ENCODE peak calls at places on chromosomes 11 and 22, in four cellular contexts. Z, O, C and A are unnamed samples.

GRCh38 chr22:50473088-50473487 is 1.7 kb downstream of the SBF1 start:
- DNase-seq in Z (no peak), O (no peak), C (no peak), A (no peak)

GRCh38 chr11:72812968-72813739 is 1.1 kb upstream of the ATG16L2 start:
- DNase-seq in Z (no peak), O (peak), C (no peak), A (no peak)

GRCh38 chr22:34877506-34877905 is 188.5 kb upstream of the ISX start:
- DNase-seq in Z (no peak), O (no peak), C (no peak), A (no peak)

GRCh38 chr11:69965821-69966582 is 112.1 kb upstream of the ANO1 start:
- DNase-seq in Z (no peak), O (no peak), C (no peak), A (no peak)

GRCh38 chr22:38973289-38974169 is 8.6 kb upstream of the APOBEC3B start:
- DNase-seq in Z (no peak), O (peak), C (no peak), A (no peak)

GRCh38 chr22:25162561-25162960 is 37.1 kb upstream of the CRYBB3 start:
- DNase-seq in Z (no peak), O (no peak), C (no peak), A (no peak)

GRCh38 chr22:41288245-41288946 is 2.4 kb upstream of the RANGAP1 start:
- DNase-seq in Z (no peak), O (peak), C (no peak), A (no peak)

GRCh38 chr11:19276859-19277808 is 36.4 kb upstream of the E2F8 start:
- DNase-seq in Z (no peak), O (peak), C (no peak), A (no peak)

GRCh38 chr22:46293591-46294260 is 2.9 kb upstream of the GTSE1 start:
- DNase-seq in Z (peak), O (no peak), C (peak), A (peak)

GRCh38 chr22:38412435-38413084 is 42.4 kb downstream of the KCNJ4 start:
- DNase-seq in Z (no peak), O (no peak), C (no peak), A (no peak)

GRCh38 chr11:2891901-2892214 is 6.3 kb upstream of the CDKN1C start:
- DNase-seq in Z (no peak), O (no peak), C (no peak), A (no peak)

GRCh38 chr11:129146196-129146595 is 45.9 kb downstream of the ARHGAP32 start:
- DNase-seq in Z (no peak), O (peak), C (no peak), A (no peak)

GRCh38 chr11:69499216-69499945 is 17.9 kb downstream of the LINC01488 start:
- DNase-seq in Z (peak), O (no peak), C (no peak), A (peak)

GRCh38 chr22:30299322-30299721 is 10.0 kb upstream of the CASTOR1 start:
- DNase-seq in Z (no peak), O (no peak), C (no peak), A (no peak)

GRCh38 chr22:49607821-49608220 is 219.9 kb downstream of the BRD1 start:
- DNase-seq in Z (no peak), O (no peak), C (no peak), A (no peak)

GRCh38 chr22:27318516-27318915 is 483.0 kb downstream of the MN1 start:
- DNase-seq in Z (no peak), O (no peak), C (peak), A (no peak)

GRCh38 chr11:79026803-79027445 is 413.9 kb downstream of the TENM4 start:
- DNase-seq in Z (no peak), O (no peak), C (no peak), A (no peak)

GRCh38 chr11:111906680-111907079 is 4.9 kb downstream of the CRYAB start:
- DNase-seq in Z (no peak), O (no peak), C (no peak), A (no peak)

GRCh38 chr22:47051435-47052175 is 289.2 kb downstream of the TBC1D22A start:
- DNase-seq in Z (no peak), O (no peak), C (no peak), A (peak)

GRCh38 chr11:79066456-79067354 is 374.1 kb downstream of the TENM4 start:
- DNase-seq in Z (peak), O (no peak), C (no peak), A (peak)

GRCh38 chr11:46724088-46724487 is 5.1 kb downstream of the F2 start:
- DNase-seq in Z (no peak), O (no peak), C (no peak), A (no peak)

GRCh38 chr11:27116684-27117083 is 76.1 kb downstream of the BBOX1 start:
- DNase-seq in Z (no peak), O (no peak), C (peak), A (no peak)

GRCh38 chr11:14645247-14645912 is 1.8 kb downstream of the PDE3B start:
- DNase-seq in Z (no peak), O (peak), C (no peak), A (no peak)

GRCh38 chr22:19174106-19175025 is 4.2 kb downstream of the SLC25A1 start:
- DNase-seq in Z (no peak), O (no peak), C (peak), A (no peak)

GRCh38 chr11:118705111-118705741 is 25.8 kb upstream of the TREH start:
- DNase-seq in Z (peak), O (no peak), C (no peak), A (no peak)

GRCh38 chr11:118010738-118011461 is 24.7 kb downstream of the IL10RA start:
- DNase-seq in Z (peak), O (no peak), C (no peak), A (peak)